ENCODE peak calls at places on chromosomes 6 and 20, in five cellular contexts. L is T-cell, T is NCI-H345, Y is naive B cell, S is cerebellar cortex. M is an unnamed sample.
A peak's percentile ranks its signal among the peaks of the same experiment; 100 is the strongest.

GRCh38 chr6:72755752-72756151 is 133.9 kb downstream of the KCNQ5 start:
- DNase-seq in L (no peak), T (no peak), Y (no peak), S (no peak), M (no peak)

GRCh38 chr6:55052846-55053245 is 121.5 kb upstream of the HCRTR2 start:
- DNase-seq in S (no peak), Y (no peak), T (no peak), L (no peak), M (no peak)

GRCh38 chr6:37259191-37259590 is 1.2 kb upstream of the TMEM217 start:
- DNase-seq in S (no peak), L (no peak), T (no peak), Y (no peak), M (no peak)

GRCh38 chr6:169837529-169838250 is 86.3 kb downstream of the ERMARD start:
- DNase-seq in L (no peak), Y (peak; percentile 8), S (peak; percentile 5), T (no peak), M (no peak)

GRCh38 chr6:163741342-163741741 is 326.8 kb downstream of the QKI start:
- DNase-seq in L (no peak), T (no peak), Y (no peak), S (no peak), M (no peak)

GRCh38 chr20:48619126-48620101 is 208.4 kb downstream of the PREX1 start:
- DNase-seq in S (peak; percentile 49), T (peak; percentile 88), Y (no peak), L (no peak), M (no peak)

GRCh38 chr6:41162687-41163418 is at the start of gene TREM2:
- DNase-seq in L (no peak), Y (no peak), S (no peak), T (no peak), M (no peak)

GRCh38 chr6:32147401-32148132 is 4.2 kb downstream of the PRRT1 start:
- DNase-seq in S (no peak), Y (no peak), L (no peak), T (no peak), M (no peak)

GRCh38 chr20:49320460-49320859 is 42.6 kb upstream of the ZNFX1 start:
- DNase-seq in T (peak; percentile 19), L (no peak), S (peak; percentile 83), Y (no peak), M (no peak)

GRCh38 chr20:37676440-37676839 is 17.4 kb upstream of the CTNNBL1 start:
- DNase-seq in Y (no peak), S (no peak), T (no peak), L (no peak), M (no peak)

GRCh38 chr6:54737247-54737646 is 109.3 kb upstream of the FAM83B start:
- DNase-seq in L (no peak), Y (no peak), T (no peak), S (no peak), M (no peak)

GRCh38 chr6:108152446-108152845 is 13.4 kb upstream of the NR2E1 start:
- DNase-seq in T (no peak), L (no peak), S (no peak), Y (no peak), M (no peak)

GRCh38 chr6:165611294-165611693 is 51.7 kb downstream of the PDE10A start:
- DNase-seq in T (no peak), L (no peak), Y (no peak), S (no peak), M (no peak)

GRCh38 chr6:4607793-4608192 is 168.4 kb upstream of the CDYL start:
- DNase-seq in L (no peak), S (no peak), Y (no peak), T (no peak), M (no peak)